ENCODE peak calls at places on chromosomes 16 and 17, in four cellular contexts. J, Y, G and H are unnamed samples.
A peak's percentile ranks its signal among the peaks of the same experiment; 100 is the strongest.

GRCh38 chr16:89023151-89023551 is 46.1 kb upstream of the CBFA2T3 start:
- DNase-seq in Y (no peak), J (no peak), G (no peak), H (no peak)

GRCh38 chr17:43427362-43428043 is 28.7 kb downstream of the ARL4D start:
- DNase-seq in G (no peak), Y (no peak), J (no peak), H (no peak)

GRCh38 chr16:31192856-31193642 is 9.5 kb downstream of the PYCARD start:
- DNase-seq in Y (no peak), J (no peak), G (no peak), H (no peak)

GRCh38 chr17:64273006-64273405 is 9.9 kb upstream of the TEX2 start:
- DNase-seq in J (no peak), G (no peak), Y (no peak), H (no peak)

GRCh38 chr17:7042507-7043194 is 1.2 kb downstream of the SLC16A11 start:
- DNase-seq in J (no peak), G (no peak), Y (no peak), H (peak; percentile 62)

GRCh38 chr17:44348234-44348987 is 3.3 kb downstream of the GRN start:
- DNase-seq in G (no peak), J (peak; percentile 65), Y (no peak), H (peak; percentile 65)

GRCh38 chr17:41800601-41801373 is 11.0 kb downstream of the P3H4 start:
- DNase-seq in Y (peak; percentile 91), J (no peak), G (no peak), H (peak; percentile 91)

GRCh38 chr17:17221329-17221728 is 15.2 kb upstream of the PLD6 start:
- DNase-seq in G (no peak), J (no peak), Y (no peak), H (no peak)

GRCh38 chr16:19841184-19841583 is 43.5 kb downstream of the GPRC5B start:
- DNase-seq in Y (no peak), J (no peak), G (no peak), H (no peak)